ENCODE peak calls at places on chromosome 3, in six cellular contexts. One of them, this sample, is unnamed.

GRCh38 chr3:99119312-99119810 is 217.9 kb upstream of the DCBLD2 start:
- DNase-seq in fibroblast of lung: peak; percentile 62
- DNase-seq in MM.1S: no peak
- DNase-seq in hepatocyte: no peak
- DNase-seq in neuronal stem cell: no peak
- DNase-seq in astrocyte: peak; percentile 56
- DNase-seq in this sample: no peak

GRCh38 chr3:164897335-164897734 is 181.0 kb downstream of the SI start:
- DNase-seq in fibroblast of lung: no peak
- DNase-seq in MM.1S: peak; percentile 69
- DNase-seq in hepatocyte: no peak
- DNase-seq in neuronal stem cell: no peak
- DNase-seq in astrocyte: no peak
- DNase-seq in this sample: peak; percentile 13

GRCh38 chr3:72510247-72510646 is 338.0 kb downstream of the SHQ1 start:
- DNase-seq in fibroblast of lung: no peak
- DNase-seq in MM.1S: no peak
- DNase-seq in hepatocyte: no peak
- DNase-seq in neuronal stem cell: no peak
- DNase-seq in astrocyte: no peak
- DNase-seq in this sample: no peak

GRCh38 chr3:32813180-32813579 is 4.6 kb upstream of the TRIM71 start:
- DNase-seq in fibroblast of lung: no peak
- DNase-seq in MM.1S: no peak
- DNase-seq in hepatocyte: peak; percentile 71
- DNase-seq in neuronal stem cell: no peak
- DNase-seq in astrocyte: no peak
- DNase-seq in this sample: no peak

GRCh38 chr3:38205472-38205805 is 40.1 kb downstream of the OXSR1 start:
- DNase-seq in fibroblast of lung: no peak
- DNase-seq in MM.1S: no peak
- DNase-seq in hepatocyte: no peak
- DNase-seq in neuronal stem cell: no peak
- DNase-seq in astrocyte: no peak
- DNase-seq in this sample: no peak

GRCh38 chr3:147394168-147394941 is 12.0 kb downstream of the ZIC4 start:
- DNase-seq in fibroblast of lung: no peak
- DNase-seq in MM.1S: no peak
- DNase-seq in hepatocyte: no peak
- DNase-seq in neuronal stem cell: no peak
- DNase-seq in astrocyte: no peak
- DNase-seq in this sample: no peak

GRCh38 chr3:17079933-17080332 is 195.2 kb downstream of the PLCL2 start:
- DNase-seq in fibroblast of lung: no peak
- DNase-seq in MM.1S: no peak
- DNase-seq in hepatocyte: no peak
- DNase-seq in neuronal stem cell: no peak
- DNase-seq in astrocyte: no peak
- DNase-seq in this sample: no peak

GRCh38 chr3:13544293-13544831 is 4.6 kb upstream of the FBLN2 start:
- DNase-seq in fibroblast of lung: peak; percentile 97
- DNase-seq in MM.1S: no peak
- DNase-seq in hepatocyte: no peak
- DNase-seq in neuronal stem cell: no peak
- DNase-seq in astrocyte: peak; percentile 96
- DNase-seq in this sample: peak; percentile 96

GRCh38 chr3:184337315-184337714 is at the start of gene FAM131A:
- DNase-seq in fibroblast of lung: peak; percentile 61
- DNase-seq in MM.1S: no peak
- DNase-seq in hepatocyte: no peak
- DNase-seq in neuronal stem cell: no peak
- DNase-seq in astrocyte: no peak
- DNase-seq in this sample: no peak

GRCh38 chr3:48619541-48620524 is 1.7 kb downstream of the TMEM89 start:
- DNase-seq in fibroblast of lung: no peak
- DNase-seq in MM.1S: no peak
- DNase-seq in hepatocyte: no peak
- DNase-seq in neuronal stem cell: no peak
- DNase-seq in astrocyte: no peak
- DNase-seq in this sample: no peak

GRCh38 chr3:149277338-149277813 is 55.7 kb upstream of the CP start:
- DNase-seq in fibroblast of lung: peak; percentile 89
- DNase-seq in MM.1S: peak; percentile 16
- DNase-seq in hepatocyte: peak; percentile 38
- DNase-seq in neuronal stem cell: no peak
- DNase-seq in astrocyte: peak; percentile 86
- DNase-seq in this sample: peak; percentile 45

GRCh38 chr3:25663324-25664065 is 1.2 kb downstream of the TOP2B start:
- DNase-seq in fibroblast of lung: peak; percentile 32
- DNase-seq in MM.1S: peak; percentile 73
- DNase-seq in hepatocyte: peak; percentile 34
- DNase-seq in neuronal stem cell: peak; percentile 18
- DNase-seq in astrocyte: peak; percentile 12
- DNase-seq in this sample: peak; percentile 61

GRCh38 chr3:134430950-134431445 is 54.8 kb downstream of the ANAPC13 start:
- DNase-seq in fibroblast of lung: peak; percentile 62
- DNase-seq in MM.1S: peak; percentile 81
- DNase-seq in hepatocyte: no peak
- DNase-seq in neuronal stem cell: no peak
- DNase-seq in astrocyte: peak; percentile 55
- DNase-seq in this sample: no peak

GRCh38 chr3:21256932-21257331 is 494.1 kb downstream of the ZNF385D start:
- DNase-seq in fibroblast of lung: peak; percentile 41
- DNase-seq in MM.1S: no peak
- DNase-seq in hepatocyte: no peak
- DNase-seq in neuronal stem cell: no peak
- DNase-seq in astrocyte: peak; percentile 36
- DNase-seq in this sample: no peak

GRCh38 chr3:177777699-177778098 is 580.4 kb upstream of the TBL1XR1 start:
- DNase-seq in fibroblast of lung: peak; percentile 48
- DNase-seq in MM.1S: peak; percentile 72
- DNase-seq in hepatocyte: peak; percentile 53
- DNase-seq in neuronal stem cell: peak; percentile 15
- DNase-seq in astrocyte: no peak
- DNase-seq in this sample: peak; percentile 61

GRCh38 chr3:46284981-46285683 is 42.9 kb downstream of the CCR3 start:
- DNase-seq in fibroblast of lung: peak; percentile 2
- DNase-seq in MM.1S: peak; percentile 94
- DNase-seq in hepatocyte: no peak
- DNase-seq in neuronal stem cell: no peak
- DNase-seq in astrocyte: no peak
- DNase-seq in this sample: no peak

GRCh38 chr3:196193738-196194541 is 17.3 kb downstream of the ZDHHC19 start:
- DNase-seq in fibroblast of lung: no peak
- DNase-seq in MM.1S: no peak
- DNase-seq in hepatocyte: peak; percentile 47
- DNase-seq in neuronal stem cell: no peak
- DNase-seq in astrocyte: no peak
- DNase-seq in this sample: no peak

GRCh38 chr3:148710665-148711064 is 13.0 kb downstream of the AGTR1 start:
- DNase-seq in fibroblast of lung: no peak
- DNase-seq in MM.1S: no peak
- DNase-seq in hepatocyte: no peak
- DNase-seq in neuronal stem cell: no peak
- DNase-seq in astrocyte: no peak
- DNase-seq in this sample: no peak

GRCh38 chr3:108053025-108053424 is 37.8 kb downstream of the CD47 start:
- DNase-seq in fibroblast of lung: no peak
- DNase-seq in MM.1S: no peak
- DNase-seq in hepatocyte: no peak
- DNase-seq in neuronal stem cell: no peak
- DNase-seq in astrocyte: no peak
- DNase-seq in this sample: no peak

GRCh38 chr3:108183178-108183577 is 39.0 kb downstream of the IFT57 start:
- DNase-seq in fibroblast of lung: peak; percentile 26
- DNase-seq in MM.1S: no peak
- DNase-seq in hepatocyte: no peak
- DNase-seq in neuronal stem cell: no peak
- DNase-seq in astrocyte: peak; percentile 15
- DNase-seq in this sample: no peak

GRCh38 chr3:56408761-56409196 is 59.5 kb downstream of the ERC2 start:
- DNase-seq in fibroblast of lung: no peak
- DNase-seq in MM.1S: no peak
- DNase-seq in hepatocyte: no peak
- DNase-seq in neuronal stem cell: no peak
- DNase-seq in astrocyte: no peak
- DNase-seq in this sample: no peak

GRCh38 chr3:177521305-177521704 is 324.0 kb upstream of the TBL1XR1 start:
- DNase-seq in fibroblast of lung: no peak
- DNase-seq in MM.1S: no peak
- DNase-seq in hepatocyte: peak; percentile 81
- DNase-seq in neuronal stem cell: no peak
- DNase-seq in astrocyte: no peak
- DNase-seq in this sample: no peak

GRCh38 chr3:155596614-155597013 is 148.3 kb downstream of the PLCH1 start:
- DNase-seq in fibroblast of lung: no peak
- DNase-seq in MM.1S: no peak
- DNase-seq in hepatocyte: no peak
- DNase-seq in neuronal stem cell: no peak
- DNase-seq in astrocyte: no peak
- DNase-seq in this sample: no peak

GRCh38 chr3:155598671-155599070 is 146.2 kb downstream of the PLCH1 start:
- DNase-seq in fibroblast of lung: no peak
- DNase-seq in MM.1S: no peak
- DNase-seq in hepatocyte: no peak
- DNase-seq in neuronal stem cell: no peak
- DNase-seq in astrocyte: no peak
- DNase-seq in this sample: no peak

GRCh38 chr3:155595371-155595770 is 149.5 kb downstream of the PLCH1 start:
- DNase-seq in fibroblast of lung: no peak
- DNase-seq in MM.1S: no peak
- DNase-seq in hepatocyte: peak; percentile 41
- DNase-seq in neuronal stem cell: no peak
- DNase-seq in astrocyte: no peak
- DNase-seq in this sample: no peak

GRCh38 chr3:155594836-155595235 is 150.0 kb downstream of the PLCH1 start:
- DNase-seq in fibroblast of lung: no peak
- DNase-seq in MM.1S: no peak
- DNase-seq in hepatocyte: no peak
- DNase-seq in neuronal stem cell: no peak
- DNase-seq in astrocyte: no peak
- DNase-seq in this sample: no peak
- H3K4me2 ChIP-seq in fibroblast of lung: no peak overlapping the region
- H3K4me2 ChIP-seq in MM.1S: no peak overlapping the region
- H3K4me2 ChIP-seq in hepatocyte: peak overlapping the region; percentile 2
- H3K4me2 ChIP-seq in neuronal stem cell: no peak overlapping the region
- H3K4me2 ChIP-seq in astrocyte: no peak overlapping the region
- H3K4me2 ChIP-seq in this sample: no peak overlapping the region

DNA sequence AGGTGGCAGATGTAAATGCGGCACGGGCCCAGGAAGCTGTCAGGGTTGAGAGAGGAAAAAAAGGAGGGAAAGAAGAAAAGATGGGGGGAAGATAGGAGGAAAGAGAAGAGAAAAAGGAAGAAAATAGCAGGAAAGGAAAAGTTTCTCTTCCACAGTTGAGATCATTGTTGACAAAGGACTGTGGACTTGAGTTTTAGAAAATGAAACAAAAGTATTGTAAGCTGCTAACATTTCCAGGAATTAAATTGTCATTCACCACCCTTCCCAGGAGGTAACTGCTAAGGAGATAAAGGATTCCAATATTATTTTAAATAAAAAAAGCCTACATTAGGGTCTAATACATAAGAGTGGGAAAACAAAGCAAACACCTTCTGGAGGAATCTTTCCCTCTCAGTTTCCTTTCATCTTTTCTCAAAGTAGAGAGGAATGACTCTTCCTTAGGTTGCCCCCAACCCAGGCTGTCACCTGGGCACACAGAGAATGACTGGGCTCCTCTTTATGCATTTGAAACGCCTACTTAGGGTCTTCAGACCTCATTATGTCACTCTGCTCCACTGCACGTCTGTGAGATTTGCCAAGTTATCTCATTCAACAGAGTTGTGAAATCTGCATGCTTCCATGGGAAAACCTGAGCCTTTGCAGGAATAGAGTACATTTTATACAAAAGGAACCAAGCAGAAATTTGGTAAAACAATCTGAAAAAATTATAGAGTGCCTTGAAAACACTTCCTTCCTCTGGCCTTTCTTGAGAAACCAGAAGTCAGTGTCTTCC is 194.0 kb downstream of the TNIK start:
- DNase-seq in fibroblast of lung: peak; percentile 43
- DNase-seq in MM.1S: no peak
- DNase-seq in hepatocyte: no peak
- DNase-seq in neuronal stem cell: no peak
- DNase-seq in astrocyte: peak; percentile 31
- DNase-seq in this sample: no peak
- H3K4me2 ChIP-seq in fibroblast of lung: peak overlapping the region; percentile 48
- H3K4me2 ChIP-seq in MM.1S: no peak overlapping the region
- H3K4me2 ChIP-seq in hepatocyte: peak overlapping the region; percentile 46
- H3K4me2 ChIP-seq in neuronal stem cell: no peak overlapping the region
- H3K4me2 ChIP-seq in astrocyte: no peak overlapping the region
- H3K4me2 ChIP-seq in this sample: no peak overlapping the region

DNA sequence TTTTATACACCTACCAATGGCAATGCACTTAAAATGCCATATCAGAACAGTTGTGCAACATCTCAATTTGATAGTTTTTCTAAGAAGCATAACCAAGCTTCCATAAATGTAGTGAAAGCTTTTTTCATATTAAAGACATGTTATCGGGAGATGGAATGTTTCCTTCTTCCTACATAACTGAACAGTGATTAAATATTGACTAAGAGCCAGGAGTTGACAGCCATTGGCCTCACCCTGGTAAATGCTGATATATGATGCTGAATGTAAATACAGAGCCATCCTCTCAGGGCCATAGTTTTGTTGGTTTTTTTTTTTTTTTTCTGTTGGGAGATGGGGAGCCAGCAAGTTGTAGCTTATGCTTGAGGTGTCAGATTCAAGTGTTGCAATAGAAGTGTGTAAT is 203.4 kb upstream of the IL12A start:
- DNase-seq in fibroblast of lung: peak; percentile 45
- DNase-seq in MM.1S: no peak
- DNase-seq in hepatocyte: no peak
- DNase-seq in neuronal stem cell: no peak
- DNase-seq in astrocyte: no peak
- DNase-seq in this sample: no peak
- H3K4me2 ChIP-seq in fibroblast of lung: peak overlapping the region; percentile 19
- H3K4me2 ChIP-seq in MM.1S: no peak overlapping the region
- H3K4me2 ChIP-seq in hepatocyte: no peak overlapping the region
- H3K4me2 ChIP-seq in neuronal stem cell: no peak overlapping the region
- H3K4me2 ChIP-seq in astrocyte: peak overlapping the region; percentile 30
- H3K4me2 ChIP-seq in this sample: no peak overlapping the region

DNA sequence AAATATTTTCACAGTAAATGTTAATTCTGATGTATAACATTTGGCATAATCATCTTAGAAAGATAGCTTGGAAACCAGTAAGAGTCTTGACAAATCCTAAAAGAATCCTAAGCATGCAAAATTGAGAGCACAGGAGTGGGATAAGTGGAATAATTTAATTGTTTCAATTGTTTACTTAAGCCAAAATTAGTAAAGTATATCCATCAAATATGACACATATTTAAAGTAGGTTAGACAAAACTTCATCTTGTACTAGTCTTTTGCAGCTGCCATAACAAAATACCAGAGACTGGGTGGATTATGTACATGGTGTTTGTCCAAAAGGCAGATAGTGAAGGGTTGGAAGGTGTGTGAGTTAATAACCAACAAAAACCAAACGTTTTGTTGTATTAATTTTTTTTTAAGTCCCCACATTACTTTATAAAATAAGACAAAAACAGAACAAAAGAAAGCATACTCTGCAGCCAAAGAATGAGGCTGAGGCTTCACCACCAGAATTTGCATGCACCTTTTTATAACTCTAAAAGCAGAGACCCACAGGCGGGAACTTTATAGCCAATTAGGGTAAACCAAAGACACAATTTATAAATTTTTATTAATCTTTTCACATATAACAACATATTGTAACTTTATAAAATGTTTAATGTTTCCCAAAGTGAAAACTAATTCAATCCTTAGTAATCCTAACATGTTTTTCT is 41.9 kb upstream of the CD200R1L start:
- DNase-seq in fibroblast of lung: peak; percentile 80
- DNase-seq in MM.1S: no peak
- DNase-seq in hepatocyte: no peak
- DNase-seq in neuronal stem cell: no peak
- DNase-seq in astrocyte: peak; percentile 80
- DNase-seq in this sample: no peak
- H3K4me2 ChIP-seq in fibroblast of lung: no peak overlapping the region
- H3K4me2 ChIP-seq in MM.1S: no peak overlapping the region
- H3K4me2 ChIP-seq in hepatocyte: no peak overlapping the region
- H3K4me2 ChIP-seq in neuronal stem cell: no peak overlapping the region
- H3K4me2 ChIP-seq in astrocyte: no peak overlapping the region
- H3K4me2 ChIP-seq in this sample: no peak overlapping the region